ENCODE peak calls at places on chromosome 15, in eight cellular contexts. One of them, this sample, is unnamed.

GRCh38 chr15:57947781-57948180 is 117.7 kb downstream of the ALDH1A2 start:
- DNase-seq in IMR-90: no peak
- DNase-seq in heart right ventricle: peak
- DNase-seq in BE2C: peak
- DNase-seq in CD4-positive, CD25-positive, alpha-beta regulatory T cell: no peak
- DNase-seq in pancreas: no peak
- DNase-seq in iPS DF 6.9: no peak
- DNase-seq in K562: no peak
- DNase-seq in this sample: peak

GRCh38 chr15:45618813-45619212 is 16.0 kb upstream of the SQOR start:
- DNase-seq in IMR-90: no peak
- DNase-seq in heart right ventricle: no peak
- DNase-seq in BE2C: peak
- DNase-seq in CD4-positive, CD25-positive, alpha-beta regulatory T cell: no peak
- DNase-seq in pancreas: no peak
- DNase-seq in iPS DF 6.9: no peak
- DNase-seq in K562: no peak
- DNase-seq in this sample: no peak

GRCh38 chr15:63977102-63977501 is 69.2 kb downstream of the DAPK2 start:
- DNase-seq in IMR-90: no peak
- DNase-seq in heart right ventricle: no peak
- DNase-seq in BE2C: no peak
- DNase-seq in CD4-positive, CD25-positive, alpha-beta regulatory T cell: no peak
- DNase-seq in pancreas: no peak
- DNase-seq in iPS DF 6.9: no peak
- DNase-seq in K562: no peak
- DNase-seq in this sample: no peak

GRCh38 chr15:58980351-58980939 is 7.0 kb upstream of the RNF111 start:
- DNase-seq in IMR-90: peak
- DNase-seq in heart right ventricle: no peak
- DNase-seq in BE2C: no peak
- DNase-seq in CD4-positive, CD25-positive, alpha-beta regulatory T cell: peak
- DNase-seq in pancreas: no peak
- DNase-seq in iPS DF 6.9: no peak
- DNase-seq in K562: no peak
- DNase-seq in this sample: no peak

GRCh38 chr15:99123706-99124451 is 19.0 kb downstream of the SYNM start:
- DNase-seq in IMR-90: peak
- DNase-seq in heart right ventricle: peak
- DNase-seq in BE2C: peak
- DNase-seq in CD4-positive, CD25-positive, alpha-beta regulatory T cell: no peak
- DNase-seq in pancreas: peak
- DNase-seq in iPS DF 6.9: no peak
- DNase-seq in K562: peak
- DNase-seq in this sample: peak

GRCh38 chr15:45097466-45097865 is 16.5 kb downstream of the DUOX2 start:
- DNase-seq in IMR-90: no peak
- DNase-seq in heart right ventricle: no peak
- DNase-seq in BE2C: no peak
- DNase-seq in CD4-positive, CD25-positive, alpha-beta regulatory T cell: no peak
- DNase-seq in pancreas: no peak
- DNase-seq in iPS DF 6.9: no peak
- DNase-seq in K562: no peak
- DNase-seq in this sample: no peak

GRCh38 chr15:29859981-29860745 is 37.9 kb upstream of the TJP1 start:
- DNase-seq in IMR-90: peak
- DNase-seq in heart right ventricle: no peak
- DNase-seq in BE2C: no peak
- DNase-seq in CD4-positive, CD25-positive, alpha-beta regulatory T cell: no peak
- DNase-seq in pancreas: no peak
- DNase-seq in iPS DF 6.9: no peak
- DNase-seq in K562: no peak
- DNase-seq in this sample: no peak

GRCh38 chr15:88888719-88889118 is 6.6 kb downstream of the HAPLN3 start:
- DNase-seq in IMR-90: no peak
- DNase-seq in heart right ventricle: no peak
- DNase-seq in BE2C: no peak
- DNase-seq in CD4-positive, CD25-positive, alpha-beta regulatory T cell: no peak
- DNase-seq in pancreas: no peak
- DNase-seq in iPS DF 6.9: no peak
- DNase-seq in K562: no peak
- DNase-seq in this sample: no peak

GRCh38 chr15:78035861-78036476 is 41.5 kb downstream of the TBC1D2B start:
- DNase-seq in IMR-90: no peak
- DNase-seq in heart right ventricle: no peak
- DNase-seq in BE2C: no peak
- DNase-seq in CD4-positive, CD25-positive, alpha-beta regulatory T cell: no peak
- DNase-seq in pancreas: no peak
- DNase-seq in iPS DF 6.9: no peak
- DNase-seq in K562: no peak
- DNase-seq in this sample: no peak

GRCh38 chr15:58077427-58077826 is 11.9 kb upstream of the ALDH1A2 start:
- DNase-seq in IMR-90: no peak
- DNase-seq in heart right ventricle: no peak
- DNase-seq in BE2C: no peak
- DNase-seq in CD4-positive, CD25-positive, alpha-beta regulatory T cell: no peak
- DNase-seq in pancreas: no peak
- DNase-seq in iPS DF 6.9: no peak
- DNase-seq in K562: no peak
- DNase-seq in this sample: no peak

DNA sequence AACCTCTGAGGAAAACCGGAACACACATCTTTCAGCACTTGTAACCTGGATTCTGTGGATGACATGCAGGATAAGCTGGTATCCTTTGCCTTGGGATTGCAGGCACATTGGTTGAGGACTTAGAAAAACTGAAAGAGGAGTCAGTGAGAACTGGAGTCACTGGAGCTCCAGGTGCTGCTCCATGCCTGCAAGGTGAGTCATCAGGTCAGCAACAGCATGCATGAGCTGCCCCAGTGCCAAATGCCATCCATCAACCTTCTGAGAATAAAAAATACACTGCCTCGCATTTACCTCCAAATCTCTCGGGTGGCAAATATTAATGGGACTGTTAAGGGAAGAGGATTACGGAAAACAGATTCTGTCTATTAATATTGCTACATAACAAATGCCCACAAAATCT is 729.1 kb downstream of the NTRK3 start:
- DNase-seq in IMR-90: no peak
- DNase-seq in heart right ventricle: no peak
- DNase-seq in BE2C: no peak
- DNase-seq in CD4-positive, CD25-positive, alpha-beta regulatory T cell: no peak
- DNase-seq in pancreas: peak
- DNase-seq in iPS DF 6.9: no peak
- DNase-seq in K562: no peak
- DNase-seq in this sample: no peak
- H3K4me3 ChIP-seq in IMR-90: no peak
- H3K4me3 ChIP-seq in heart right ventricle: no peak
- H3K4me3 ChIP-seq in BE2C: no peak
- H3K4me3 ChIP-seq in CD4-positive, CD25-positive, alpha-beta regulatory T cell: no peak
- H3K4me3 ChIP-seq in pancreas: no peak
- H3K4me3 ChIP-seq in iPS DF 6.9: no peak
- H3K4me3 ChIP-seq in K562: no peak
- H3K4me3 ChIP-seq in this sample: no peak

GRCh38 chr15:56245871-56246814 is 2.5 kb upstream of the RFX7 start:
- DNase-seq in IMR-90: peak
- DNase-seq in heart right ventricle: peak
- DNase-seq in BE2C: peak
- DNase-seq in CD4-positive, CD25-positive, alpha-beta regulatory T cell: peak
- DNase-seq in pancreas: peak
- DNase-seq in iPS DF 6.9: peak
- DNase-seq in K562: peak
- DNase-seq in this sample: peak
- H3K4me3 ChIP-seq in IMR-90: peak
- H3K4me3 ChIP-seq in heart right ventricle: no peak
- H3K4me3 ChIP-seq in BE2C: peak
- H3K4me3 ChIP-seq in CD4-positive, CD25-positive, alpha-beta regulatory T cell: peak
- H3K4me3 ChIP-seq in pancreas: no peak
- H3K4me3 ChIP-seq in iPS DF 6.9: no peak
- H3K4me3 ChIP-seq in K562: peak
- H3K4me3 ChIP-seq in this sample: peak

DNA sequence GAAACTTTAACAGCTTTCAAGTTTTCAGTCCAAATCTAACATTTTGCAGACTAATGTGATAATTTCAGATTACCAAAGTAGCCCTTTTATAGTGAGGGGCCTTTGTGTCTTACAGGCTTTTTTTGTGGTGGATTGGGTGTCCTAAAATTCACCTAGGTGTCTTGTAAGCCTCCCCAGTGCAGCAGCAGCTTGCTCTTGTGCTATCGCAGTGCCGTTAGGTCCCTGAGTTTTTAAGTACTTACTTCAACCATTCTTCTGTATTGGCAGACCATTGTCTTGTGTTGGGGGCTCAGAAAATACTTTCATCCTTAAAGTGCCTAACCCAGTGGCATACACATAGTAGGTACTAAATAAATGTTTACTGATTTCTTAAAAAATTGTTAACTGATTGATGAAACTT is 2.1 kb downstream of the PDE8A start:
- DNase-seq in IMR-90: peak
- DNase-seq in heart right ventricle: no peak
- DNase-seq in BE2C: no peak
- DNase-seq in CD4-positive, CD25-positive, alpha-beta regulatory T cell: no peak
- DNase-seq in pancreas: no peak
- DNase-seq in iPS DF 6.9: no peak
- DNase-seq in K562: no peak
- DNase-seq in this sample: no peak
- H3K4me3 ChIP-seq in IMR-90: no peak
- H3K4me3 ChIP-seq in heart right ventricle: no peak
- H3K4me3 ChIP-seq in BE2C: no peak
- H3K4me3 ChIP-seq in CD4-positive, CD25-positive, alpha-beta regulatory T cell: peak
- H3K4me3 ChIP-seq in pancreas: no peak
- H3K4me3 ChIP-seq in iPS DF 6.9: no peak
- H3K4me3 ChIP-seq in K562: peak
- H3K4me3 ChIP-seq in this sample: peak

GRCh38 chr15:62491642-62492041 is 326.6 kb upstream of the C2CD4B start:
- DNase-seq in IMR-90: peak
- DNase-seq in heart right ventricle: no peak
- DNase-seq in BE2C: no peak
- DNase-seq in CD4-positive, CD25-positive, alpha-beta regulatory T cell: no peak
- DNase-seq in pancreas: no peak
- DNase-seq in iPS DF 6.9: no peak
- DNase-seq in K562: no peak
- DNase-seq in this sample: no peak
- H3K4me3 ChIP-seq in IMR-90: no peak
- H3K4me3 ChIP-seq in heart right ventricle: no peak
- H3K4me3 ChIP-seq in BE2C: no peak
- H3K4me3 ChIP-seq in CD4-positive, CD25-positive, alpha-beta regulatory T cell: no peak
- H3K4me3 ChIP-seq in pancreas: no peak
- H3K4me3 ChIP-seq in iPS DF 6.9: no peak
- H3K4me3 ChIP-seq in K562: no peak
- H3K4me3 ChIP-seq in this sample: no peak

DNA sequence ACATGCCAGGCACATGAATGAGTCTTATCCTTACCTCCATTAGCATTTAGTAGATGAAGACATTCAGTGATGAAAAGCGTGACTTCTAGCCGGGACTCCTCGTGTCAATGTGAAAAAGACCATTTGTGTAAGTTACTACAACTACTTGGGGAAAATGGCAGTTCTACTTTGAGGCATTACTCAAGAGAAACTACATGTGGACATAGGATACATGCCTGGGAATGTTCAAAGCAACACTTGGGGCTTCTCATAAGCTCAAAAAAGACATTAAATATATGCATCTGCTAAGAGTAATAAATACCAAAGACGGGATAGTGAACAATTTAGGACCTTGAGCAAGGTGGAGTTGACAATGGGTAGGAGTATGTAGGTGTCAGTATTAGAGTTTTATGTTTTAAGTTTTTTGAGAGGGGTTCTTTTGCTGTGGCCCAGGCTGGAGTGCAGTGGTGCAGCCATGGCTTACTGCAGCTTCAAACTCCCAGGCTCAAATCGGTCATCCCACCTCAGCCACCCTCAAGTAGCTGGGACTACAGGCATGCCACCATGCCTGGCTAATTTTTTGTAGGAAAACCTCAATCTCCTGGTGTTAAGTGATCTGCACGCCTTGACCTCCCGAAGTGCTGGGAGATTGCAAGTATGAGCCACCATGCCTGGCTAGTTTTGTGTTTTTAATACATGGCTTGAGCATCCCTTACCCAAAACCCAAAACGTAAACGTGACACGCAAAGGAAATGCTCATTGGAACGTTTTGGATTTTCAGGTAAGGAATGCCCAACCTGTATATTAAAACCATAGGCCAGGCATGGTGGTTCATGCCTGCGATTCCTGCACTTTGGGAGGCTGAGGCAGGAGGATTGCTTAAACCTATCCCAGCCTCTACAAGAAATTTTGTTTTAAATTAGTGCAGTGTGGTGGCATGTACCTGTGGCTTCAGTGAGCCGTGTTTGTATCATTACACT is 3.9 kb downstream of the RPLP1 start:
- DNase-seq in IMR-90: no peak
- DNase-seq in heart right ventricle: no peak
- DNase-seq in BE2C: no peak
- DNase-seq in CD4-positive, CD25-positive, alpha-beta regulatory T cell: no peak
- DNase-seq in pancreas: no peak
- DNase-seq in iPS DF 6.9: no peak
- DNase-seq in K562: no peak
- DNase-seq in this sample: no peak
- H3K4me3 ChIP-seq in IMR-90: no peak
- H3K4me3 ChIP-seq in heart right ventricle: no peak
- H3K4me3 ChIP-seq in BE2C: no peak
- H3K4me3 ChIP-seq in CD4-positive, CD25-positive, alpha-beta regulatory T cell: no peak
- H3K4me3 ChIP-seq in pancreas: no peak
- H3K4me3 ChIP-seq in iPS DF 6.9: no peak
- H3K4me3 ChIP-seq in K562: no peak
- H3K4me3 ChIP-seq in this sample: no peak

DNA sequence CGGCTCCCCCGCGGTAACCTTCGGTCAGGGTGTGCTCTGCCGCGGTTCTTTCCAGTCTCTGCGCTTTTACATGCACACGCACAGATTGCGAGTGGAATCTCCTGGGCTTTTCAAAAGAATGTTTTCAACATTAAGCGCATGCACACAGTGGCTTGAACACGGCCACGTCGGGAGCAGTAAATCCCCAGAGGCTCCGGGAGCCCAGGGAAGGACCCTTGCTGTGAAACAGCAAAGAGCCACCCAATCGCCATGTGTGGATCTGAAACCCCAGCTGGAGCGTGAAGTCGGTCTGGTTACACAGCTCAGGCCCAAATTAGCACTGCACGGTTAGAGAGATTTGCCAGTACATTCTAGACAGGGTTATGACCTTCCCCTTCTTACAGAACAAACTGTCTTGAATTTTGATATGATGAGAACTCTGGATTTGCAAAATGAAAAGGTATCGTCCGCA is 869 bp upstream of the RGMA start:
- DNase-seq in IMR-90: no peak
- DNase-seq in heart right ventricle: peak
- DNase-seq in BE2C: no peak
- DNase-seq in CD4-positive, CD25-positive, alpha-beta regulatory T cell: no peak
- DNase-seq in pancreas: no peak
- DNase-seq in iPS DF 6.9: no peak
- DNase-seq in K562: no peak
- DNase-seq in this sample: no peak
- H3K4me3 ChIP-seq in IMR-90: no peak
- H3K4me3 ChIP-seq in heart right ventricle: peak
- H3K4me3 ChIP-seq in BE2C: no peak
- H3K4me3 ChIP-seq in CD4-positive, CD25-positive, alpha-beta regulatory T cell: no peak
- H3K4me3 ChIP-seq in pancreas: peak
- H3K4me3 ChIP-seq in iPS DF 6.9: peak
- H3K4me3 ChIP-seq in K562: no peak
- H3K4me3 ChIP-seq in this sample: peak

This sample was measured in tibial artery.